ENCODE peak calls at places on chromosomes 6 and 20, in seven cellular contexts. One of them, this sample, is unnamed.

GRCh38 chr6:10316327-10316726 is 98.5 kb downstream of the TFAP2A start:
- DNase-seq in upper lobe of right lung: no peak
- DNase-seq in A549: no peak
- DNase-seq in CD8-positive, alpha-beta memory T cell: no peak
- DNase-seq in astrocyte of the cerebellum: peak
- DNase-seq in OCI-LY7: no peak
- DNase-seq in cardiac muscle cell: no peak
- DNase-seq in this sample: no peak

GRCh38 chr20:43040427-43040826 is 149.3 kb downstream of the PTPRT start:
- DNase-seq in upper lobe of right lung: no peak
- DNase-seq in A549: no peak
- DNase-seq in astrocyte of the cerebellum: no peak
- DNase-seq in OCI-LY7: peak
- DNase-seq in cardiac muscle cell: peak
- DNase-seq in CD8-positive, alpha-beta memory T cell: no peak
- DNase-seq in this sample: peak

GRCh38 chr6:37673436-37673835 is 24.2 kb downstream of the MDGA1 start:
- DNase-seq in CD8-positive, alpha-beta memory T cell: no peak
- DNase-seq in OCI-LY7: no peak
- DNase-seq in upper lobe of right lung: no peak
- DNase-seq in cardiac muscle cell: no peak
- DNase-seq in A549: no peak
- DNase-seq in astrocyte of the cerebellum: no peak
- DNase-seq in this sample: no peak

GRCh38 chr6:26044140-26045045 is 42.8 kb upstream of the HFE start:
- DNase-seq in CD8-positive, alpha-beta memory T cell: peak
- DNase-seq in A549: no peak
- DNase-seq in OCI-LY7: peak
- DNase-seq in astrocyte of the cerebellum: no peak
- DNase-seq in upper lobe of right lung: peak
- DNase-seq in cardiac muscle cell: no peak
- DNase-seq in this sample: no peak

GRCh38 chr6:20095436-20095835 is 116.8 kb downstream of the MBOAT1 start:
- DNase-seq in A549: no peak
- DNase-seq in astrocyte of the cerebellum: no peak
- DNase-seq in CD8-positive, alpha-beta memory T cell: no peak
- DNase-seq in cardiac muscle cell: no peak
- DNase-seq in OCI-LY7: no peak
- DNase-seq in upper lobe of right lung: no peak
- DNase-seq in this sample: no peak

GRCh38 chr20:31572042-31572700 is 32.9 kb upstream of the ID1 start:
- DNase-seq in astrocyte of the cerebellum: no peak
- DNase-seq in A549: no peak
- DNase-seq in CD8-positive, alpha-beta memory T cell: no peak
- DNase-seq in cardiac muscle cell: no peak
- DNase-seq in upper lobe of right lung: no peak
- DNase-seq in OCI-LY7: no peak
- DNase-seq in this sample: no peak

GRCh38 chr6:126064994-126065401 is 78.7 kb downstream of the TRMT11 start:
- DNase-seq in OCI-LY7: no peak
- DNase-seq in upper lobe of right lung: no peak
- DNase-seq in A549: no peak
- DNase-seq in astrocyte of the cerebellum: no peak
- DNase-seq in CD8-positive, alpha-beta memory T cell: no peak
- DNase-seq in cardiac muscle cell: no peak
- DNase-seq in this sample: no peak

GRCh38 chr20:46799781-46800180 is 90.3 kb downstream of the SLC2A10 start:
- DNase-seq in cardiac muscle cell: no peak
- DNase-seq in A549: no peak
- DNase-seq in CD8-positive, alpha-beta memory T cell: no peak
- DNase-seq in OCI-LY7: no peak
- DNase-seq in astrocyte of the cerebellum: no peak
- DNase-seq in upper lobe of right lung: no peak
- DNase-seq in this sample: no peak

GRCh38 chr20:4415281-4415680 is 306.4 kb upstream of the PRND start:
- DNase-seq in upper lobe of right lung: no peak
- DNase-seq in CD8-positive, alpha-beta memory T cell: no peak
- DNase-seq in cardiac muscle cell: no peak
- DNase-seq in astrocyte of the cerebellum: no peak
- DNase-seq in OCI-LY7: no peak
- DNase-seq in A549: no peak
- DNase-seq in this sample: no peak

GRCh38 chr6:141653590-141653989 is 479.1 kb upstream of the GJE1 start:
- DNase-seq in cardiac muscle cell: peak
- DNase-seq in CD8-positive, alpha-beta memory T cell: no peak
- DNase-seq in OCI-LY7: no peak
- DNase-seq in A549: no peak
- DNase-seq in upper lobe of right lung: no peak
- DNase-seq in astrocyte of the cerebellum: no peak
- DNase-seq in this sample: no peak

GRCh38 chr20:62724692-62725595 is 16.3 kb downstream of the NTSR1 start:
- DNase-seq in CD8-positive, alpha-beta memory T cell: no peak
- DNase-seq in OCI-LY7: no peak
- DNase-seq in astrocyte of the cerebellum: no peak
- DNase-seq in upper lobe of right lung: no peak
- DNase-seq in cardiac muscle cell: no peak
- DNase-seq in A549: no peak
- DNase-seq in this sample: no peak

GRCh38 chr20:57657537-57658446 is 37.6 kb upstream of the ZBP1 start:
- DNase-seq in OCI-LY7: peak
- DNase-seq in CD8-positive, alpha-beta memory T cell: peak
- DNase-seq in upper lobe of right lung: peak
- DNase-seq in astrocyte of the cerebellum: no peak
- DNase-seq in cardiac muscle cell: no peak
- DNase-seq in A549: no peak
- DNase-seq in this sample: peak

GRCh38 chr6:79079425-79080130 is 1.5 kb upstream of the PHIP start:
- DNase-seq in upper lobe of right lung: no peak
- DNase-seq in CD8-positive, alpha-beta memory T cell: no peak
- DNase-seq in cardiac muscle cell: peak
- DNase-seq in astrocyte of the cerebellum: no peak
- DNase-seq in OCI-LY7: no peak
- DNase-seq in A549: no peak
- DNase-seq in this sample: no peak

GRCh38 chr6:79077680-79078056 is 386 bp downstream of the PHIP start:
- DNase-seq in A549: peak
- DNase-seq in OCI-LY7: peak
- DNase-seq in CD8-positive, alpha-beta memory T cell: no peak
- DNase-seq in upper lobe of right lung: no peak
- DNase-seq in astrocyte of the cerebellum: no peak
- DNase-seq in cardiac muscle cell: peak
- DNase-seq in this sample: no peak

GRCh38 chr6:79078057-79078969 is at the start of gene PHIP:
- DNase-seq in CD8-positive, alpha-beta memory T cell: peak
- DNase-seq in astrocyte of the cerebellum: peak
- DNase-seq in A549: peak
- DNase-seq in cardiac muscle cell: peak
- DNase-seq in OCI-LY7: peak
- DNase-seq in upper lobe of right lung: peak
- DNase-seq in this sample: peak

GRCh38 chr6:79076160-79076559 is 1.9 kb downstream of the PHIP start:
- DNase-seq in cardiac muscle cell: no peak
- DNase-seq in astrocyte of the cerebellum: no peak
- DNase-seq in OCI-LY7: peak
- DNase-seq in A549: no peak
- DNase-seq in CD8-positive, alpha-beta memory T cell: no peak
- DNase-seq in upper lobe of right lung: no peak
- DNase-seq in this sample: no peak

DNA sequence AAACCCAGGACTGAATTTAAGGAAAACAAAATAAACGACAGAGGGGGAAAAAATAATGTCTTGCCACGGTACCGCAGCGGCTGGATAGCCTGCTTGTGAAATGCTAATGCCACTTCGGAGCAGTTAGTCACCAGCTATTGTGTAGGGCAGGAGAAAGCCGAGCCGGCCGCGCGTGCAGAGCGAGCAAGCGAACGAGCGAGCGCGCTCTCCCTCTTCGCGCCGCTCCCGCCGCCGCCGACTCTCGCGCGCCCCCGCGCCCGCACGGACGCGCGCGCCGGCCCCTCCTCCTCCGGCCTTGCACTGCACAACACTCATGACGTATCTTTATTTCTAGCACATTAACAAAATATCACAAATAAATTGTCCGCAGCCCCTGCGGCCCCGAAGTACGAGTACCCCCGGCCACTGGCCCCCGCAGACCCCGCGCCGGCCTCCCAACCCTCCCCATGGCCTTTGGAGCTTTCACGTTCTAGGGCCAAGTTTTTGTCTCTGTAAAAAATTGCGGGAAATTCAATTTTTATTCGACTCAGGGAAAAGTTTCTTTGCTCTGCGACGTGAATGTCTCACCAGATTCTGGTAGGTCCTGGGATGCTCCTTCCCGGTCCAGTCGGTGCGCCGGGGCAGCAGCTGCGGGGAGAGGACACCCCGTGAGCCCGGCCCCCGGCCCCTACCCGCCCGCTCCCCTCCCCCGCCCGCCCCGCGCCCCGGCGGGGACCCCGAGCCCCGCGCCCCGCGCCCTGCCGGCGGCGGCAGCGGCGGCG is 993 bp downstream of the PHIP start:
- DNase-seq in A549: peak
- DNase-seq in upper lobe of right lung: peak
- DNase-seq in cardiac muscle cell: peak
- DNase-seq in CD8-positive, alpha-beta memory T cell: peak
- DNase-seq in astrocyte of the cerebellum: peak
- DNase-seq in OCI-LY7: peak
- DNase-seq in this sample: peak
- H3K4me3 ChIP-seq in A549: peak
- H3K4me3 ChIP-seq in upper lobe of right lung: peak
- H3K4me3 ChIP-seq in cardiac muscle cell: peak
- H3K4me3 ChIP-seq in CD8-positive, alpha-beta memory T cell: peak
- H3K4me3 ChIP-seq in astrocyte of the cerebellum: peak
- H3K4me3 ChIP-seq in OCI-LY7: peak
- H3K4me3 ChIP-seq in this sample: peak

GRCh38 chr6:135211306-135211702 is 30.2 kb downstream of the MYB start:
- DNase-seq in OCI-LY7: no peak
- DNase-seq in cardiac muscle cell: no peak
- DNase-seq in A549: no peak
- DNase-seq in upper lobe of right lung: no peak
- DNase-seq in astrocyte of the cerebellum: no peak
- DNase-seq in CD8-positive, alpha-beta memory T cell: no peak
- DNase-seq in this sample: no peak
- H3K4me3 ChIP-seq in OCI-LY7: no peak
- H3K4me3 ChIP-seq in cardiac muscle cell: no peak
- H3K4me3 ChIP-seq in A549: no peak
- H3K4me3 ChIP-seq in upper lobe of right lung: no peak
- H3K4me3 ChIP-seq in astrocyte of the cerebellum: no peak
- H3K4me3 ChIP-seq in CD8-positive, alpha-beta memory T cell: no peak
- H3K4me3 ChIP-seq in this sample: no peak

DNA sequence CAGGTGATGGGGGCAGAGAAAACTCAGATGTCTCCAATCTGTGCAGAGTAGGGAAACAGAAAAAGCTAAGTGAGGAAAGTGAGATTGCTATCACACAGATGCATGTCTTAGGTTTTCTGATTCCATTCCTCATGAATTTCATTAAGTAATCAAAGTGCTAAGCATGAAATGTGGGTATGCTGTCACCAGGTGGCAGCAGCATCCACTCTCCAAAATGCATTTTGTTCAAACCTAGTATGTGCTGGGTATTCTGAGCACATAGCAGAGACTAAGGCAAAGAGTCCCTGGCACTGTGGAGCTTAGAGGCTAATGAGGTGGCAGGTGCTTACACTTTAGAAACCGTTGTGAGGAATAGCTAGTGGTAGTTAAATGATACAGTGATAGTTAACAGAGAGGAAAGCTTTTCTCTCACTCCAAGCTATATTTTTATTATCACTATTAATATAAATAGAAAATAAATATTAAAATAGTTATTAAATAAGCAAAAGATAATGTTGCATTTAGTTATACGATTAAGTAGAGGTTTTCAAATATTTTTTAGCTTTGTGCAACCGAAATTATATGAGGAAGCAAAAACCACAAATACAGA is 179.5 kb downstream of the CDH26 start:
- DNase-seq in OCI-LY7: peak
- DNase-seq in astrocyte of the cerebellum: no peak
- DNase-seq in upper lobe of right lung: no peak
- DNase-seq in CD8-positive, alpha-beta memory T cell: no peak
- DNase-seq in A549: peak
- DNase-seq in cardiac muscle cell: no peak
- DNase-seq in this sample: peak
- H3K4me3 ChIP-seq in OCI-LY7: peak
- H3K4me3 ChIP-seq in astrocyte of the cerebellum: no peak
- H3K4me3 ChIP-seq in upper lobe of right lung: peak
- H3K4me3 ChIP-seq in CD8-positive, alpha-beta memory T cell: peak
- H3K4me3 ChIP-seq in A549: no peak
- H3K4me3 ChIP-seq in cardiac muscle cell: no peak
- H3K4me3 ChIP-seq in this sample: peak

DNA sequence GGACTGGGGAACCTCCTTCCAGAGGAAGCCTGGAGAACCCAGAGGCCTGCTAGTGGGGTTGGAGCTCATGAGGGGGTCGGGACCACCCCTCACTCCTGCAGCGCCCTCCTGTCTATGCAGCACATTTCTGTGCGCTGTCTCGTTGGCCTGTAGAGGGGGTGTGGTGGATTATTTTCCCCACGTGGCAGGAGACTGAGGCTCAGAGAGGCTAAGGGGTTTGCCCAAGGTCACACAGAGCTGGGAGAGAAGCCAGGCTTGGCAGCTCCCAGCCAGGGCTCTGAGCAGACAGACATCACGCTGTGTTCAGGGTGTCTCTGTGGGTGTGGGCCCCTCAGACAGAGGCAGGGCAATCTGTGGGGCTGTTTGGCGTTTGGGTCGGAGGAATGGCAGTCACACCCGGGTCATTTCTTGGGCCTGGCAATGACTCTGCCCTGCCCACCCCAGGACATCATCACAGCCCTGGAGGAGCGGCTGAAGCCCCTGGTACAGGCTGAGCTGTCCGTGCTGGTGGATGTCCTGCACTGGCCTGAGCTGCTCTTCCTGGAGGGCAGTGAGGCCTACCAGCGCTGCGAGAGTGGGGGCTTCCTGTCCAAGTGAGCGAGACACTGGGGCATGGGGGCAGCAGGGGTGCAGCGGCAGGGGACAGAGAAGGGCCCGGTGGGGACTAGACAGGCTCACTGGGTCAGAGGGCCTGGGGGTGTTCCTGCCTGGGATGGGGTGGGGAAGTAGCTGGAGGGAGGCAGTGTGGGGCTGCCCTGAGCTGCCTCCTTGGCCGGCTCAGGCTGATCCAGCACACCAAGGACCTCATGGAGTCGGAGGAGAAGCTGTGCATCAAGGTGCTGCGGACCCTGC is 27.7 kb downstream of the UQCC2 start:
- DNase-seq in cardiac muscle cell: no peak
- DNase-seq in upper lobe of right lung: no peak
- DNase-seq in astrocyte of the cerebellum: no peak
- DNase-seq in A549: no peak
- DNase-seq in OCI-LY7: no peak
- DNase-seq in CD8-positive, alpha-beta memory T cell: no peak
- DNase-seq in this sample: no peak
- H3K4me3 ChIP-seq in cardiac muscle cell: no peak
- H3K4me3 ChIP-seq in upper lobe of right lung: no peak
- H3K4me3 ChIP-seq in astrocyte of the cerebellum: no peak
- H3K4me3 ChIP-seq in A549: no peak
- H3K4me3 ChIP-seq in OCI-LY7: no peak
- H3K4me3 ChIP-seq in CD8-positive, alpha-beta memory T cell: no peak
- H3K4me3 ChIP-seq in this sample: no peak

GRCh38 chr20:63968928-63969760 is 586 bp downstream of the ZNF512B start:
- DNase-seq in upper lobe of right lung: peak
- DNase-seq in CD8-positive, alpha-beta memory T cell: peak
- DNase-seq in astrocyte of the cerebellum: no peak
- DNase-seq in A549: no peak
- DNase-seq in OCI-LY7: no peak
- DNase-seq in cardiac muscle cell: peak
- DNase-seq in this sample: no peak
- H3K4me3 ChIP-seq in upper lobe of right lung: peak
- H3K4me3 ChIP-seq in CD8-positive, alpha-beta memory T cell: peak
- H3K4me3 ChIP-seq in astrocyte of the cerebellum: peak
- H3K4me3 ChIP-seq in A549: peak
- H3K4me3 ChIP-seq in OCI-LY7: peak
- H3K4me3 ChIP-seq in cardiac muscle cell: peak
- H3K4me3 ChIP-seq in this sample: peak

GRCh38 chr6:79543886-79544285 is 6.7 kb upstream of the LCA5 start:
- DNase-seq in A549: no peak
- DNase-seq in cardiac muscle cell: no peak
- DNase-seq in astrocyte of the cerebellum: no peak
- DNase-seq in CD8-positive, alpha-beta memory T cell: no peak
- DNase-seq in upper lobe of right lung: no peak
- DNase-seq in OCI-LY7: peak
- DNase-seq in this sample: no peak
- H3K4me3 ChIP-seq in A549: no peak
- H3K4me3 ChIP-seq in cardiac muscle cell: no peak
- H3K4me3 ChIP-seq in astrocyte of the cerebellum: no peak
- H3K4me3 ChIP-seq in CD8-positive, alpha-beta memory T cell: no peak
- H3K4me3 ChIP-seq in upper lobe of right lung: no peak
- H3K4me3 ChIP-seq in OCI-LY7: no peak
- H3K4me3 ChIP-seq in this sample: no peak